ENCODE peak calls at places on chromosomes 5 and 9, in six cellular contexts. Z, V, F, N, C and S are unnamed samples.

GRCh38 chr5:68149189-68149588 is 66.4 kb upstream of the PIK3R1 start:
- DNase-seq in V (no peak), N (no peak), F (no peak), C (no peak), Z (no peak), S (no peak)

GRCh38 chr5:175539936-175540335 is 61.6 kb downstream of the SFXN1 start:
- DNase-seq in V (no peak), N (no peak), F (no peak), C (no peak), Z (no peak), S (no peak)

GRCh38 chr5:160436017-160436416 is 14.4 kb downstream of the PTTG1 start:
- DNase-seq in F (no peak), C (no peak), N (no peak), V (no peak), Z (no peak), S (peak)

GRCh38 chr9:38096238-38096805 is 27.3 kb upstream of the SHB start:
- DNase-seq in C (no peak), N (no peak), Z (no peak), F (no peak), V (no peak), S (no peak)

GRCh38 chr5:56269216-56269927 is 36.2 kb upstream of the ANKRD55 start:
- DNase-seq in F (peak), V (peak), C (peak), N (no peak), Z (peak), S (peak)

GRCh38 chr9:36891341-36891811 is 142.7 kb downstream of the PAX5 start:
- DNase-seq in V (no peak), N (no peak), C (no peak), F (no peak), Z (no peak), S (no peak)

GRCh38 chr5:9168791-9169611 is 376.9 kb downstream of the SEMA5A start:
- DNase-seq in Z (no peak), F (no peak), V (no peak), C (no peak), N (no peak), S (no peak)

GRCh38 chr9:132575005-132575609 is 7.3 kb upstream of the BARHL1 start:
- DNase-seq in F (peak), Z (peak), V (peak), C (no peak), N (peak), S (peak)

GRCh38 chr5:50653946-50654345 is 12.5 kb upstream of the PARP8 start:
- DNase-seq in Z (no peak), C (no peak), V (no peak), N (no peak), F (no peak), S (no peak)

GRCh38 chr5:131386124-131386523 is 122.3 kb downstream of the CDC42SE2 start:
- DNase-seq in C (no peak), N (no peak), F (no peak), V (no peak), Z (no peak), S (no peak)

GRCh38 chr9:12775373-12775962 is 648 bp downstream of the LURAP1L start:
- DNase-seq in Z (no peak), F (no peak), N (peak), V (no peak), C (no peak), S (peak)
- TF ChIP-seq EZH2 in Z (no peak), F (no peak), N (no peak), V (no peak), C (no peak), S (no peak)

GRCh38 chr5:136080483-136081180 is 51.8 kb downstream of the TGFBI start:
- DNase-seq in Z (peak), N (peak), V (peak), F (no peak), C (peak), S (peak)
- TF ChIP-seq POLR2A in Z (no peak), N (peak), V (peak), F (no peak), C (peak), S (peak)

GRCh38 chr5:126872558-126873349 is 95.8 kb downstream of the LMNB1 start:
- DNase-seq in Z (no peak), V (no peak), F (no peak), N (no peak), C (no peak), S (no peak)
- TF ChIP-seq EZH2 in Z (no peak), V (no peak), F (no peak), N (no peak), C (no peak), S (no peak)

GRCh38 chr9:135400496-135400895 is 79.1 kb upstream of the PPP1R26 start:
- DNase-seq in V (no peak), F (no peak), N (no peak), C (no peak), Z (no peak), S (no peak)
- TF ChIP-seq POLR2A in V (no peak), F (no peak), N (no peak), C (no peak), Z (no peak), S (no peak)

DNA sequence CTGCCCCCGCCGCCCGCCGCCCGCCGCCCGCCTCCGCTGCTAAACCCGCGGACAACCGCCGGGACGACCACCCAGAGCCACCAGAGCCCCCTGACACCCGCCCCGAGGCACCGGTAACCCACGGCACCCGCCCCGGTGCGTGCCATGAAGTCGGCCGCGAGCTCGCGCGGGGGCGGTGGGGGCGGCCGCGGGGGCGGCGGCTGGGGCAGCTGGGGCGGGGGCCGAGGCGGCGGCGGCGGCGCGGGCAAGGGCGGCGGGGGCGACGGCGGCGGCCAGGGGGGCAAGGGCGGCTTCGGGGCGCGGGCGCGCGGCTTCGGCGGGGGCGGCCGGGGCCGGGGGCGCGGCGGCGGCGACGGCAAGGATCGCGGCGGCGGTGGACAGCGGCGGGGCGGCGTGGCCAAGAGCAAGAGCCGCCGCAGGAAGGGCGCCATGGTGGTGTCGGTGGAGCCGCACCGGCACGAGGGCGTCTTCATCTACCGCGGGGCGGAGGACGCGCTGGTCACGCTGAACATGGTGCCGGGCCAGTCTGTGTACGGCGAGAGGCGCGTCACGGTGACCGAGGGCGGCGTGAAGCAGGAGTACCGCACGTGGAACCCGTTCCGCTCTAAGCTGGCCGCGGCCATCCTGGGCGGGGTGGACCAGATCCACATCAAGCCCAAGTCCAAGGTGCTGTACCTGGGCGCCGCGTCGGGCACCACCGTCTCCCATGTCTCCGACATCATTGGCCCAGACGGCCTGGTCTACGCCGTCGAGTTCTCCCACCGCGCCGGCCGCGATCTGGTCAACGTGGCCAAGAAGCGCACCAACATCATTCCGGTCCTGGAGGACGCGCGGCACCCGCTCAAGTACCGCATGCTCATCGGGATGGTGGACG is 493 bp downstream of the FBLL1 start:
- DNase-seq in Z (no peak), V (no peak), F (no peak), C (no peak), N (no peak), S (no peak)
- TF ChIP-seq EZH2 in Z (no peak), V (peak), F (no peak), C (no peak), N (no peak), S (no peak)

GRCh38 chr5:72703876-72704275 is 112.6 kb upstream of the TNPO1 start:
- DNase-seq in V (no peak), Z (no peak), F (no peak), C (no peak), N (no peak), S (no peak)
- TF ChIP-seq POLR2A in V (no peak), Z (no peak), F (no peak), C (no peak), N (no peak), S (no peak)